ENCODE peak calls at places on chromosomes 2 and 18, in four cellular contexts. Y is NCI-H460, Z is hypothalamus, G is caudate nucleus. Q is an unnamed sample.

GRCh38 chr2:2016912-2017311 is 272.6 kb upstream of the PXDN start:
- DNase-seq in Y (no peak), Z (no peak), G (no peak), Q (no peak)

GRCh38 chr18:34873966-34874365 is 163.9 kb downstream of the DTNA start:
- DNase-seq in Y (no peak), Z (no peak), G (no peak), Q (no peak)

GRCh38 chr2:27779417-27780055 is 8.0 kb downstream of the MRPL33 start:
- DNase-seq in Y (no peak), Z (no peak), G (no peak), Q (no peak)

GRCh38 chr2:24315669-24316068 is 44.7 kb downstream of the ITSN2 start:
- DNase-seq in Y (no peak), Z (no peak), G (no peak), Q (no peak)

GRCh38 chr2:95019572-95019971 is 5.9 kb upstream of the MAL start:
- DNase-seq in Y (no peak), Z (no peak), G (no peak), Q (no peak)

GRCh38 chr18:51382081-51382480 is 184.6 kb upstream of the MEX3C start:
- DNase-seq in Y (no peak), Z (no peak), G (no peak), Q (no peak)

GRCh38 chr18:48770243-48770642 is 180.5 kb downstream of the SMAD7 start:
- DNase-seq in Y (no peak), Z (no peak), G (no peak), Q (no peak)

GRCh38 chr2:84894131-84894586 is 11.3 kb upstream of the TMSB10 start:
- DNase-seq in Y (no peak), Z (no peak), G (no peak), Q (no peak)

GRCh38 chr18:44715841-44716240 is 35.2 kb downstream of the SETBP1 start:
- DNase-seq in Y (no peak), Z (no peak), G (no peak), Q (no peak)

GRCh38 chr2:6800553-6800952 is 65.2 kb downstream of the CMPK2 start:
- DNase-seq in Y (no peak), Z (no peak), G (no peak), Q (no peak)

GRCh38 chr2:73870084-73870483 is 22.7 kb upstream of the ACTG2 start:
- DNase-seq in Y (no peak), Z (peak; percentile 1), G (no peak), Q (peak; percentile 94)

GRCh38 chr18:21997207-21998143 is 171.9 kb upstream of the GATA6 start:
- DNase-seq in Y (peak; percentile 44), Z (no peak), G (no peak), Q (no peak)

GRCh38 chr2:5690718-5691658 is 1.2 kb upstream of the SOX11 start:
- DNase-seq in Y (no peak), Z (no peak), G (no peak), Q (no peak)

GRCh38 chr18:48804856-48805610 is 145.7 kb downstream of the SMAD7 start:
- DNase-seq in Y (no peak), Z (no peak), G (no peak), Q (no peak)

GRCh38 chr18:55731594-55732042 is 143.6 kb upstream of the TCF4 start:
- DNase-seq in Y (no peak), Z (no peak), G (no peak), Q (no peak)

GRCh38 chr2:134178109-134178877 is 75.6 kb upstream of the MGAT5 start:
- DNase-seq in Y (no peak), Z (no peak), G (no peak), Q (no peak)

GRCh38 chr2:73107211-73107926 is 5.4 kb downstream of the RAB11FIP5 start:
- DNase-seq in Y (no peak), Z (no peak), G (no peak), Q (no peak)

GRCh38 chr2:63056309-63057065 is 5.9 kb downstream of the OTX1 start:
- DNase-seq in Y (no peak), Z (no peak), G (no peak), Q (no peak)

GRCh38 chr2:170143045-170143717 is 34.8 kb upstream of the MYO3B start:
- DNase-seq in Y (no peak), Z (no peak), G (no peak), Q (no peak)

GRCh38 chr18:3328522-3328921 is 66.6 kb downstream of the MYL12B start:
- DNase-seq in Y (no peak), Z (no peak), G (no peak), Q (no peak)

GRCh38 chr2:197558393-197558792 is 42.5 kb downstream of the MOB4 start:
- DNase-seq in Y (no peak), Z (no peak), G (no peak), Q (no peak)

GRCh38 chr2:74489906-74490305 is 7.0 kb downstream of the TTC31 start:
- DNase-seq in Y (no peak), Z (no peak), G (no peak), Q (no peak)

GRCh38 chr18:58168986-58169385 is 125.0 kb downstream of the NEDD4L start:
- DNase-seq in Y (no peak), Z (no peak), G (no peak), Q (no peak)

GRCh38 chr2:39593439-39594393 is 72.0 kb upstream of the TMEM178A start:
- DNase-seq in Y (peak; percentile 17), Z (peak; percentile 20), G (no peak), Q (peak; percentile 73)

GRCh38 chr2:30310411-30310810 is 79.1 kb downstream of the LBH start:
- DNase-seq in Y (no peak), Z (no peak), G (no peak), Q (no peak)

GRCh38 chr18:23077493-23078256 is 57.6 kb upstream of the CABLES1 start:
- DNase-seq in Y (peak; percentile 11), Z (no peak), G (no peak), Q (no peak)

Q was measured in AG04450.